ENCODE peak calls at places on chromosomes 11 and 22, in seven cellular contexts. R, X, S, D, K, Z and M are unnamed samples. For H3K79me1, the result is how much of the 10 kb centered on the place peaks cover.

GRCh38 chr11:19766810-19767209 is 54.2 kb downstream of the NAV2 start:
- DNase-seq in K (no peak), R (no peak), X (peak), Z (no peak), S (no peak), D (no peak), M (no peak)

GRCh38 chr11:17415523-17416104 is 27.2 kb upstream of the KCNJ11 start:
- DNase-seq in D (no peak), Z (no peak), R (no peak), K (no peak), X (no peak), S (no peak), M (no peak)

GRCh38 chr22:48352086-48352911 is 1475.4 kb downstream of the BRD1 start:
- DNase-seq in K (no peak), D (no peak), X (no peak), Z (no peak), S (no peak), R (no peak), M (no peak)

GRCh38 chr11:892106-892505 is 18.5 kb downstream of the CHID1 start:
- DNase-seq in R (no peak), S (no peak), K (no peak), X (no peak), D (no peak), Z (no peak), M (no peak)

GRCh38 chr11:92154611-92155010 is 70.0 kb upstream of the FAT3 start:
- DNase-seq in D (no peak), R (no peak), X (no peak), K (no peak), S (no peak), Z (peak), M (peak)

GRCh38 chr11:38163526-38163925 is 1565.5 kb upstream of the RAG2 start:
- DNase-seq in K (no peak), X (no peak), S (no peak), R (no peak), D (no peak), Z (no peak), M (no peak)

GRCh38 chr11:122756417-122756816 is 81.9 kb upstream of the CRTAM start:
- DNase-seq in K (no peak), X (no peak), R (no peak), Z (no peak), S (no peak), D (no peak), M (peak)

GRCh38 chr11:119975561-119976152 is 162.3 kb downstream of the TRIM29 start:
- DNase-seq in R (peak), S (peak), X (no peak), K (no peak), D (peak), Z (no peak), M (peak)

GRCh38 chr11:11587122-11587521 is 34.7 kb downstream of the GALNT18 start:
- DNase-seq in R (peak), D (peak), S (no peak), K (no peak), X (peak), Z (no peak), M (no peak)

GRCh38 chr22:42836026-42836425 is 21.0 kb downstream of the ARFGAP3 start:
- DNase-seq in D (no peak), R (no peak), Z (no peak), S (no peak), K (no peak), X (no peak), M (no peak)

GRCh38 chr22:37137903-37138665 is 11.6 kb downstream of the IL2RB start:
- DNase-seq in K (no peak), R (no peak), Z (no peak), D (no peak), X (no peak), S (no peak), M (no peak)

GRCh38 chr22:20550851-20551744 is 43.7 kb downstream of the MED15 start:
- DNase-seq in K (peak), R (peak), Z (no peak), X (peak), S (no peak), D (no peak), M (no peak)

GRCh38 chr11:126993599-126993998 is 7.0 kb downstream of the KIRREL3 start:
- DNase-seq in K (no peak), S (no peak), Z (peak), D (no peak), R (no peak), X (peak), M (no peak)
- H3K4me2 ChIP-seq in K (no peak), S (no peak), Z (no peak), D (no peak), R (no peak), X (peak), M (no peak)

DNA sequence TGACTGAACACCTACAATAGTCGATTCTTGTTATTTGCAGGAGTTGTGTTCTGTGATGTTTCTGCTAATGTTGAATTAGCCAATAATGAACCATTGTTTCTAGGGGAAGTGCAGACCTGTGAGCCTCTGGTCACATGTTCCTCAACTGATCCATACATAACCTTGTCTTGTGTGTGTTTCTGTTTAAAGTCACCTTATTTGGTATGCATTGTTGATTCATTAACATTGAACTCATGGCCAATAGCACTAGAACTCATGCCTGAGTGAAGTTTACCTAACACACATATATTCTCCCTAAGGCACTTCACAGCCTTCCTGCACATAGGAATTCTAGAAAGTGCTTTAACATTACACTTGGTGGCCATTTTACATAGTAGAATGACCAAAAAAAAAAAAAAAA is 271.8 kb upstream of the PLET1 start:
- DNase-seq in K (no peak), S (no peak), R (no peak), D (no peak), X (no peak), Z (no peak), M (no peak)
- H3K79me1 ChIP-seq in K (under half), S (under half), R (under half), D (under half), X (under half), Z (under half), M (under half)

GRCh38 chr11:33775832-33776231 is 1.5 kb upstream of the FBXO3 start:
- DNase-seq in S (no peak), X (peak), Z (no peak), K (peak), D (no peak), R (no peak), M (no peak)
- H3K18ac ChIP-seq in S (no peak), X (no peak), Z (no peak), K (no peak), D (no peak), R (no peak), M (no peak)

DNA sequence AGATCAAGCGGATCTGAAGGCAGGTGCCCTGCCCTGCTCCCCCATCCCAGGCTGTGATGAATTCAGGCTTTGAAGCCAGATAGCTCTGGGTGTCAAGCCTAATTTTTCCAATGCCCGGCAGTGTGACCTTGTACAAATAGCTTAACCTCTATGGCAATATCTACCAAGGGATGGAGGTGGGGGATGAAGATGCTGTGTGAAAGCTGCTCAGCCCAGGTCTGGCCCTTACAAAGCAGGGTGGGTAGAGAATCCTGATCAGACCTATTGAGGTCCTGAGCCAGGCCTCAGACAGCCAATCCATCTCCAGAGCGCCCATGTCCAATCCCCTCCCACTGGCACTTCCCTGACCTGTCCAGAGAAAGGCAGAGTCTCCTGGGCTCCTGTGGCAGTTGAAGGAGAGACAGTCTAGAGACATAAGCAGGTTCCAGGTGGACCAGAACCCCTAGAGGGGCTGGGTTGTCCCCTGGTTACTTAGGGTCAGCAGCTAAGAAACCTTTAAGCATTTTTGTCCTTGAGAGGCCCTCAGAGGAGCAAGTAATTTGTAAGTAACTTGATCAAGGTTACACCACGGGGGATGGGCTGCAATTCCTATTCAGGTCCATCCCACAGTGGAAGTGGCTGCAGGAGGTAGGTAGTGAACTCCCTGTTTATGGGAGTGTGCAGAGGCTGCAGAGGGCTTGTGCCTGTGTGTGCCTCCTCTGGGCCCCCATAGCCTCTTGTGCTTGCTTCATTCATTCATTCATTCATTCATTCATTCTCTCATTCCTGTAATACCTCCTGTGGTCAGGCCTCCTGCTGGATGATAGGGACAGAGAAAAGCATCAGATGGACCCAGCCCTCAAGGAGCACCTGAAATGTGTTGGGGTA is 10.4 kb downstream of the P2RY2 start:
- DNase-seq in R (peak), D (no peak), S (no peak), Z (no peak), K (no peak), X (no peak), M (no peak)
- H3K4me2 ChIP-seq in R (peak), D (peak), S (no peak), Z (peak), K (no peak), X (no peak), M (no peak)

GRCh38 chr11:62931501-62932278 is 10.5 kb upstream of the CHRM1 start:
- DNase-seq in R (peak), D (no peak), Z (no peak), S (no peak), K (no peak), X (no peak), M (peak)

GRCh38 chr11:62934496-62934785 is 13.3 kb upstream of the CHRM1 start:
- DNase-seq in Z (no peak), K (no peak), R (no peak), D (no peak), X (no peak), S (no peak), M (no peak)

GRCh38 chr11:62930157-62930556 is 9.0 kb upstream of the CHRM1 start:
- DNase-seq in X (no peak), R (peak), Z (no peak), D (no peak), S (no peak), K (no peak), M (no peak)

GRCh38 chr11:62933775-62934495 is 12.8 kb upstream of the CHRM1 start:
- DNase-seq in X (no peak), K (no peak), D (no peak), Z (no peak), R (no peak), S (no peak), M (no peak)

GRCh38 chr11:62933285-62933684 is 12.1 kb upstream of the CHRM1 start:
- DNase-seq in Z (no peak), K (no peak), S (no peak), D (no peak), X (no peak), R (no peak), M (no peak)
- H3K79me1 ChIP-seq in Z (under half), K (under half), S (under half), D (under half), X (under half), R (under half), M (under half)